ENCODE peak calls at places on chromosomes 5 and 9, in seven cellular contexts. M is mesenchymal stem cell, T is neuronal stem cell, F is IMR-90, D is H9, Y is mesendoderm, G is H1. L is an unnamed sample.

GRCh38 chr5:111685969-111686368 is 71.0 kb downstream of the NREP start:
- DNase-seq in M (no peak), T (no peak), F (no peak), D (peak), Y (peak), G (no peak), L (no peak)

GRCh38 chr5:41788800-41789395 is 81.3 kb downstream of the OXCT1 start:
- DNase-seq in M (peak), T (no peak), F (peak), D (no peak), Y (no peak), G (no peak), L (no peak)

GRCh38 chr9:86667307-86667706 is 280.0 kb downstream of the GAS1 start:
- DNase-seq in M (no peak), T (no peak), F (peak), D (no peak), Y (no peak), G (no peak), L (no peak)

GRCh38 chr5:75616286-75616810 is 5.1 kb downstream of the ANKDD1B start:
- DNase-seq in M (peak), T (no peak), F (no peak), D (no peak), Y (peak), G (no peak), L (no peak)

GRCh38 chr9:111301195-111301594 is 28.8 kb downstream of the OR2K2 start:
- DNase-seq in M (peak), T (no peak), F (peak), D (no peak), Y (no peak), G (no peak), L (no peak)

GRCh38 chr5:96967400-96967799 is 31.5 kb downstream of the LNPEP start:
- DNase-seq in M (peak), T (no peak), F (no peak), D (no peak), Y (no peak), G (no peak), L (peak)

GRCh38 chr5:177431317-177432142 is 5.1 kb downstream of the GRK6 start:
- DNase-seq in M (no peak), T (no peak), F (no peak), D (no peak), Y (no peak), G (no peak), L (no peak)

GRCh38 chr5:133245191-133246052 is 193.6 kb downstream of the HSPA4 start:
- DNase-seq in M (peak), T (no peak), F (peak), D (no peak), Y (peak), G (no peak), L (peak)

GRCh38 chr5:116084231-116084630 is 594 bp upstream of the COMMD10 start:
- DNase-seq in M (peak), T (no peak), F (peak), D (no peak), Y (peak), G (no peak), L (no peak)

GRCh38 chr5:78221964-78222451 is 72.5 kb downstream of the AP3B1 start:
- DNase-seq in M (no peak), T (no peak), F (peak), D (peak), Y (peak), G (no peak), L (peak)

GRCh38 chr5:150836064-150836463 is 10.3 kb upstream of the IRGM start:
- DNase-seq in M (no peak), T (no peak), F (no peak), D (no peak), Y (no peak), G (no peak), L (no peak)

GRCh38 chr9:98848450-98849149 is 41.1 kb downstream of the GALNT12 start:
- DNase-seq in M (peak), T (peak), F (peak), D (peak), Y (peak), G (peak), L (peak)

GRCh38 chr9:35487066-35487465 is 2.8 kb upstream of the RUSC2 start:
- DNase-seq in M (no peak), T (no peak), F (no peak), D (no peak), Y (no peak), G (no peak), L (no peak)
- H3K4ac ChIP-seq in M (no peak), T (no peak), F (no peak), D (no peak), Y (no peak), G (no peak), L (no peak)

GRCh38 chr5:95738834-95739233 is 7.7 kb downstream of the RHOBTB3 start:
- DNase-seq in M (no peak), T (no peak), F (no peak), D (no peak), Y (no peak), G (no peak), L (no peak)

GRCh38 chr5:95738069-95738468 is 6.9 kb downstream of the RHOBTB3 start:
- DNase-seq in M (no peak), T (no peak), F (no peak), D (no peak), Y (no peak), G (no peak), L (no peak)

GRCh38 chr5:95741458-95741857 is 10.3 kb downstream of the RHOBTB3 start:
- DNase-seq in M (no peak), T (no peak), F (no peak), D (no peak), Y (no peak), G (no peak), L (no peak)

GRCh38 chr5:95743248-95743647 is 12.1 kb downstream of the RHOBTB3 start:
- DNase-seq in M (no peak), T (no peak), F (no peak), D (no peak), Y (no peak), G (no peak), L (no peak)

DNA sequence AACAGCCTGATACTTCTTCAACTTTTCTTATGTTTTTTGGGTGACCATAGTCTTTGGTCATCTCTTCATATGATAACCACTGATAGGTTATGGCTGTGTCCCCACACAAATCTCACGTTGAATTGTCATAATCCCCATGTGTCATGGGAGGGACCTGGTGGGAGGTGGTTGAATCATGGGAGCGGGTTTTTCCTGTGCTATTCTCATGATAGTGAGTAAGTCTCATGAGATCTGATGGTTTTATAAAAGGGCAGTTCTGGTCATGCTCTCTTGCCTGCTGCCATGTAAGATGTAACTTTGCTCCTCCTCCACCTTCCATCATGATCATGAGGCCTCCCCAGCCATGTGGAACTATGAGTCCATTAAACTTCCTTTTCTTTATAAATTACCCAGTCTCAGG is 8.7 kb downstream of the RHOBTB3 start:
- DNase-seq in M (no peak), T (no peak), F (no peak), D (no peak), Y (no peak), G (no peak), L (no peak)
- H3K27ac ChIP-seq in M (no peak), T (no peak), F (no peak), D (no peak), Y (no peak), G (no peak), L (no peak)

DNA sequence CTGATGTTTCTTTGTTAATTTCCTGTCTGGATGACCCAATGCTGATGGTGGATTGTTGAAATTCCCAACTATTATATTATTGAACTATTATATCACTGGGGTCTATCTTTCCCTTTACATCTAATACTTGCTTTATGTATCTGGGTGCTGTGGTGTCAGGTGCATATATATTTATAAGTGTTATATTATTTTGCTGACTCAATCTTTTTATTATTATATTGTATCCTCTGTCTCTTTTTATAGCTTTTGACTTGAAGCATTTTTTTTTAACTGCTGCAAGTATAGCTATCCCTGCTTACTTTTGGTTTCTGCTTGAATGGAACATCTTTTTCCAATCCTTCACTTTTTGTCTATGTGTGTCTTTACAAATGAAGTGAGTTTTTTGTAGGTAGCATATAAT is 255.9 kb downstream of the RAB3C start:
- DNase-seq in M (no peak), T (no peak), F (no peak), D (no peak), Y (no peak), G (no peak), L (no peak)
- H3K4me2 ChIP-seq in M (no peak), T (no peak), F (no peak), D (no peak), Y (no peak), G (no peak), L (no peak)

GRCh38 chr9:16139781-16140180 is 586.9 kb downstream of the CCDC171 start:
- DNase-seq in M (no peak), T (no peak), F (no peak), D (no peak), Y (no peak), G (no peak), L (no peak)
- H3K4ac ChIP-seq in M (no peak), T (no peak), F (peak), D (no peak), Y (no peak), G (no peak), L (no peak)